ENCODE peak calls at places on chromosomes 3 and 15, in five cellular contexts. W, F, Y, S and L are unnamed samples.

GRCh38 chr15:85024509-85025336 is 43.1 kb downstream of the PDE8A start:
- DNase-seq in W (no peak), F (no peak), Y (no peak), S (peak), L (no peak)

GRCh38 chr15:33022629-33023028 is 171.9 kb downstream of the FMN1 start:
- DNase-seq in W (no peak), F (peak), Y (no peak), S (peak), L (peak)

GRCh38 chr3:159234306-159234705 is 432.5 kb downstream of the MFSD1 start:
- DNase-seq in W (peak), F (no peak), Y (no peak), S (peak), L (no peak)

GRCh38 chr3:33732394-33732793 is 14.3 kb upstream of the CLASP2 start:
- DNase-seq in W (no peak), F (no peak), Y (no peak), S (peak), L (no peak)

GRCh38 chr3:184737641-184738518 is 26.0 kb upstream of the MAGEF1 start:
- DNase-seq in W (no peak), F (no peak), Y (no peak), S (peak), L (no peak)

GRCh38 chr15:88066758-88067157 is 189.8 kb downstream of the NTRK3 start:
- DNase-seq in W (no peak), F (no peak), Y (no peak), S (no peak), L (no peak)

GRCh38 chr15:81163961-81164800 is 30.1 kb downstream of the CFAP161 start:
- DNase-seq in W (no peak), F (no peak), Y (no peak), S (peak), L (no peak)

GRCh38 chr15:101024111-101024695 is 105.0 kb downstream of the LRRK1 start:
- DNase-seq in W (peak), F (peak), Y (peak), S (no peak), L (no peak)

GRCh38 chr15:46555547-46555946 is 920.7 kb downstream of the SQOR start:
- DNase-seq in W (no peak), F (no peak), Y (no peak), S (no peak), L (no peak)

GRCh38 chr3:58261954-58262666 is 24.5 kb downstream of the ABHD6 start:
- DNase-seq in W (no peak), F (no peak), Y (no peak), S (no peak), L (no peak)

GRCh38 chr15:95018888-95019545 is 787.7 kb downstream of the MCTP2 start:
- DNase-seq in W (no peak), F (no peak), Y (no peak), S (peak), L (no peak)

GRCh38 chr3:66472313-66473134 is 28.3 kb downstream of the LRIG1 start:
- DNase-seq in W (no peak), F (no peak), Y (no peak), S (peak), L (no peak)

GRCh38 chr15:39287322-39288195 is 293.3 kb upstream of the THBS1 start:
- DNase-seq in W (no peak), F (no peak), Y (no peak), S (peak), L (no peak)

GRCh38 chr15:66625531-66625930 is 59.7 kb upstream of the LCTL start:
- DNase-seq in W (no peak), F (no peak), Y (no peak), S (no peak), L (no peak)

GRCh38 chr3:190811775-190812480 is 50.6 kb downstream of the GMNC start:
- DNase-seq in W (no peak), F (no peak), Y (no peak), S (peak), L (peak)

GRCh38 chr3:188947401-188947982 is 224.3 kb upstream of the TPRG1 start:
- DNase-seq in W (peak), F (peak), Y (peak), S (peak), L (peak)